ENCODE peak calls at places on chromosome X, in four cellular contexts. Q is mesenchymal stem cell, E is pancreas, R is neural progenitor cell. L is an unnamed sample.
A peak's percentile ranks its signal among the peaks of the same experiment; 100 is the strongest.

GRCh38 chrX:67604979-67605703 is 61.3 kb downstream of the AR start:
- DNase-seq in Q (peak; percentile 84), E (no peak), R (no peak), L (peak; percentile 77)

GRCh38 chrX:45400380-45400779 is 199.7 kb upstream of the DIPK2B start:
- DNase-seq in Q (peak; percentile 3), E (no peak), R (no peak), L (no peak)

GRCh38 chrX:154063234-154063633 is 34.3 kb downstream of the MECP2 start:
- DNase-seq in Q (peak; percentile 45), E (no peak), R (no peak), L (no peak)

GRCh38 chrX:68072016-68072415 is 361.3 kb downstream of the OPHN1 start:
- DNase-seq in Q (no peak), E (no peak), R (no peak), L (peak; percentile 27)

GRCh38 chrX:69152398-69152797 is 12.9 kb downstream of the PJA1 start:
- DNase-seq in Q (peak; percentile 62), E (no peak), R (no peak), L (no peak)

GRCh38 chrX:43882294-43882681 is at the start of gene MAOB:
- DNase-seq in Q (no peak), E (no peak), R (peak; percentile 58), L (no peak)

GRCh38 chrX:154748712-154749339 is 2.1 kb downstream of the GAB3 start:
- DNase-seq in Q (peak; percentile 68), E (no peak), R (peak; percentile 60), L (peak; percentile 18)

GRCh38 chrX:96982159-96982558 is 98.5 kb downstream of the RPA4 start:
- DNase-seq in Q (no peak), E (no peak), R (no peak), L (no peak)

GRCh38 chrX:45806410-45807121 is 605.9 kb upstream of the DIPK2B start:
- DNase-seq in Q (peak; percentile 94), E (no peak), R (no peak), L (peak; percentile 23)

GRCh38 chrX:86845101-86845500 is 672.5 kb upstream of the KLHL4 start:
- DNase-seq in Q (no peak), E (no peak), R (no peak), L (no peak)

GRCh38 chrX:153903991-153904957 is at the start of gene AVPR2:
- DNase-seq in Q (no peak), E (no peak), R (no peak), L (no peak)

GRCh38 chrX:134418317-134419113 is 41.5 kb upstream of the HPRT1 start:
- DNase-seq in Q (peak; percentile 31), E (no peak), R (no peak), L (no peak)

GRCh38 chrX:1587161-1587560 is 4.2 kb upstream of the AKAP17A start:
- DNase-seq in Q (no peak), E (no peak), R (no peak), L (no peak)

GRCh38 chrX:23610491-23610890 is 56.8 kb upstream of the PRDX4 start:
- DNase-seq in Q (no peak), E (no peak), R (no peak), L (no peak)

GRCh38 chrX:129741880-129742758 is 3.3 kb downstream of the XPNPEP2 start:
- DNase-seq in Q (no peak), E (no peak), R (peak; percentile 88), L (no peak)

GRCh38 chrX:40148439-40149285 is 50.9 kb upstream of the BCOR start:
- DNase-seq in Q (peak; percentile 73), E (no peak), R (peak; percentile 62), L (peak; percentile 23)

GRCh38 chrX:113906168-113906567 is 677.7 kb upstream of the HTR2C start:
- DNase-seq in Q (peak; percentile 9), E (no peak), R (peak; percentile 4), L (no peak)

GRCh38 chrX:49198540-49199314 is 1.3 kb downstream of the SYP start:
- DNase-seq in Q (no peak), E (no peak), R (no peak), L (no peak)

GRCh38 chrX:118878977-118879376 is 55.4 kb downstream of the ZCCHC12 start:
- DNase-seq in Q (no peak), E (no peak), R (no peak), L (no peak)

GRCh38 chrX:17000751-17001150 is 54.3 kb downstream of the REPS2 start:
- DNase-seq in Q (no peak), E (no peak), R (no peak), L (no peak)

GRCh38 chrX:68762649-68763268 is 66.1 kb upstream of the EFNB1 start:
- DNase-seq in Q (no peak), E (no peak), R (no peak), L (no peak)

GRCh38 chrX:55839480-55839879 is 121.9 kb downstream of the RRAGB start:
- DNase-seq in Q (no peak), E (no peak), R (peak; percentile 5), L (peak; percentile 1)

GRCh38 chrX:154457491-154458115 is 478 bp upstream of the PLXNA3 start:
- DNase-seq in Q (no peak), E (peak; percentile 51), R (peak; percentile 71), L (peak; percentile 26)

GRCh38 chrX:133606990-133607389 is 191.7 kb upstream of the GPC4 start:
- DNase-seq in Q (no peak), E (no peak), R (no peak), L (no peak)

GRCh38 chrX:78643106-78643505 is 16.0 kb downstream of the RTL3 start:
- DNase-seq in Q (peak; percentile 20), E (no peak), R (no peak), L (no peak)

GRCh38 chrX:101417981-101418841 is 10.2 kb downstream of the HNRNPH2 start:
- DNase-seq in Q (peak; percentile 55), E (peak; percentile 35), R (peak; percentile 78), L (peak; percentile 83)

GRCh38 chrX:132631579-132632232 is 142.9 kb upstream of the MBNL3 start:
- DNase-seq in Q (peak; percentile 51), E (no peak), R (peak; percentile 8), L (no peak)

GRCh38 chrX:155613927-155614559 is 1.3 kb upstream of the TMLHE start:
- DNase-seq in Q (no peak), E (no peak), R (no peak), L (no peak)

GRCh38 chrX:148522006-148522405 is 21.6 kb downstream of the AFF2 start:
- DNase-seq in Q (no peak), E (no peak), R (no peak), L (no peak)

GRCh38 chrX:152814048-152814447 is 16.5 kb downstream of the CETN2 start:
- DNase-seq in Q (no peak), E (no peak), R (no peak), L (no peak)

GRCh38 chrX:154840856-154841255 is 6.4 kb upstream of the SMIM9 start:
- DNase-seq in Q (peak; percentile 49), E (no peak), R (no peak), L (peak; percentile 44)

GRCh38 chrX:80206647-80207046 is 192.1 kb downstream of the TBX22 start:
- DNase-seq in Q (no peak), E (no peak), R (no peak), L (no peak)

DNA sequence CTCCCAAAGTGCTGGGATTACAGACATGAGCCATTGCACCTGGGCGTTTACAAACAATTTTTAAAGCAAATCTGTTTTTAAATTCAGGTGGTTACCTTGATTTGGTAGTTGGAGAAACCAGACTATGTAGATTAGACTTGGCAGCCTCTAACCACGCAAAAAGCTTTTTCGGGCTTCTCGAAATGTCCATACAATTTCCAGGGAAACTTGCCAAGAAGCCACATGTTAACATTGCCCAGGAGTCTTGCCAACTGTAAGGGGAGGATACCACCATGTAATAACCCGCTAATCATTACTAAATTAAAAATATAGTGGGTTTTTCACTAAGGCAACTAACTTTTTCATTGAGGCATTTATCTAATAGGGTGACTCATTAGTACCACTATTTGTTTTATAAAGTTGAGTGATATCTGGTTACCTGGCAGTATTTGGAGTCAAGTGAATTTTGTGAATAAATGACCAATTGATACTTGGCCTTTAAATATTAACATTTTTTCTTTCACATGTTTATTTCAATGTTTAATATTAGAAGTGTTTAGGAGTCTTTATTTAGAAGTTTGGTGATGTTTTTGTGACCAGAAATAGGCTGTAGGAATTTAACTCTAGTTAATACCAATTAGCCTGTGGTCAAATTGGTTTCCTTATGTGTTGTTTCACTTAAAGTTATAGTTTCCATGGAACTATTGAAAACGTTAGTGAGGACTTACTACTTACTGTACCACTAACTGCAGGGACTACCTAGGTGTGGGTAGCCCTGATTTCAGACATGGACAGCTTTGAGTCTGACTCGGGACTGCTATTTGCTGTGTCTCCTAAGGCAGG is 61.3 kb downstream of the CLDN34 start:
- DNase-seq in Q (no peak), E (no peak), R (no peak), L (no peak)
- H3K4me3 ChIP-seq in Q (no peak overlapping the region), E (no peak overlapping the region), R (no peak overlapping the region), L (no peak overlapping the region)

DNA sequence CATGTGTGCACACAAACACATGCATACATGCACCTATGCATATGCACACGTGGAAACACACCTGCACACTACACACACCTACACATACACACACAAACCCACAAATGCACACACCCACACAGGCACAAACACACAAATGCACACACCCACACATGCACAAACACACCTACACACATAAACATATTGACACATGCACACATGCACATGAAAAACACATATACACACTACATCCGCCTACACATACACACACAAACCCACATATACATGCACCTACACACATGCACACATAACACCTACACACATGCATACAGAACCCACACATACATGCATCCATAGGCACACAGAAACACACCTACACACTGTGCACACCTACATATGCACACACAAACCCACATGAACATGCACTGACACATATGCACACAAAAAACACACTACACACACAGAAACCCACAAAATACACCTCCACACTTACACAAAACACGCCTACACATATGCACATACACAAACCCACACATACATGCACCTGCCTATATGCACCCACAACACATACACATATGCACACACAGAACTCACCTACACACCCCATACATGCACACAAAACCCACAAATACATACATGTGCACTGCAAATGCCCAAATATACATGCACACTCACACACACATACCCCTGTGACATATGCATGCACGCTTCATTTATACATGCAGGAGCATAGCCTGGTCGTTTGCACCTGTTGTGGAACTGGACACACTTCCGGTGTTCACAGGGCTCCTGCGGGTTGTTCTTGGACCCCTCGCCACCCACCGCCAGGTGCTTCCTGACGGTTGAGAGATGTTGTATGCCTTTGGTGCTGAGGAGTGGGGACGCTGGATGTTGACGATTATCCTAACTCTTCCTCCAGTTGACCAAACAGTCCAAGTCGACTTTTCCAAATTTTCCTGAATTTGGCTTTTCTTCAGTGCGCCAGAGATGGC is 22.1 kb downstream of the CD99 start:
- DNase-seq in Q (no peak), E (no peak), R (no peak), L (no peak)
- H3K36me3 ChIP-seq in Q (peaks cover 33% of the 10 kb centered on the region), E (no peaks in the 10 kb centered on the region), R (no peaks in the 10 kb centered on the region), L (peaks cover 3% of the 10 kb centered on the region)

DNA sequence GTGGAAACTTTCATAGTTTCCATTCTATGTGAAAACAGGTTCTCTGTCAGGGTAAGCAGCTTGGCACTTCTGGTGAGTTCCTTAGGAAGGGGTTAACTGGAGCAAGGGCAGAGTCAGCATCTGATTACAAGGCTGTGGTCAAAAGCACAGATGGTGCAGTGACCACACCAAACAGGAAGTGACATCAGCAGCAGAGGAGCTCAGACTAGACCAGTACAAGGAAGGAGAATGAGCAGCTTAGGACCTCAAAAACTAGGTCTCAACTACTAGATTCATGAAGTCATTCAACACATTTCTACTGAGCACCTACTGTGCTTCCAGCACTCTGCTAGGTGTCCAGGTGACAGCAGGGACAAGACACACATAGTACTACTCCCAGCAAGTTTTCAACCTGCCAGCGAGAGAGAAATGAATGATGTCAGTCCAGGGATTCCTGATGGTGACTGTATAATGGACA is 130.2 kb downstream of the AMELX start:
- DNase-seq in Q (peak; percentile 87), E (no peak), R (no peak), L (peak; percentile 85)
- H3K27ac ChIP-seq in Q (no peak overlapping the region), E (no peak overlapping the region), R (no peak overlapping the region), L (peak overlapping the region; percentile 65)

GRCh38 chrX:120428309-120428708 is 40.8 kb downstream of the LAMP2 start:
- DNase-seq in Q (peak; percentile 15), E (no peak), R (no peak), L (no peak)

GRCh38 chrX:120429776-120430535 is 39.1 kb downstream of the LAMP2 start:
- DNase-seq in Q (no peak), E (no peak), R (no peak), L (no peak)

GRCh38 chrX:120426599-120426998 is 42.5 kb downstream of the LAMP2 start:
- DNase-seq in Q (no peak), E (no peak), R (no peak), L (no peak)
- H3K4me3 ChIP-seq in Q (no peak overlapping the region), E (no peak overlapping the region), R (no peak overlapping the region), L (no peak overlapping the region)